ENCODE peak calls at places on chromosomes 11 and 22, in four cellular contexts. Y is germinal center; U is cardiac muscle cell; C is stimulated activated CD4-positive, alpha-beta T cell treated with anti-CD3 and anti-CD28 coated beads, Interleukin-1b, Interleukin-23, amount 100 ng/mL, for 1 hour. R is an unnamed sample.

GRCh38 chr11:48001438-48002021 is 21.2 kb downstream of the PTPRJ start:
- DNase-seq in U (peak; percentile 65), Y (peak; percentile 59), C (no peak), R (no peak)

GRCh38 chr11:69297926-69298777 is 4.2 kb downstream of the MYEOV start:
- DNase-seq in C (no peak), U (peak; percentile 78), Y (peak; percentile 71), R (no peak)

GRCh38 chr11:95134491-95134890 is 44.8 kb downstream of the ENDOD1 start:
- DNase-seq in Y (no peak), U (peak; percentile 41), C (no peak), R (no peak)

GRCh38 chr11:45264839-45265515 is 21.2 kb downstream of the SYT13 start:
- DNase-seq in C (no peak), Y (no peak), U (peak; percentile 79), R (no peak)

GRCh38 chr11:130344846-130345245 is 30.1 kb upstream of the ZBTB44 start:
- DNase-seq in C (no peak), U (no peak), Y (no peak), R (no peak)

GRCh38 chr11:57785072-57785471 is 23.5 kb downstream of the CTNND1 start:
- DNase-seq in Y (peak; percentile 16), U (no peak), C (no peak), R (no peak)

GRCh38 chr11:34204396-34205279 is 99.2 kb downstream of the NAT10 start:
- DNase-seq in Y (no peak), U (no peak), C (no peak), R (no peak)

GRCh38 chr22:46674367-46674781 is 54.2 kb downstream of the GRAMD4 start:
- DNase-seq in C (peak; percentile 72), U (no peak), Y (peak; percentile 87), R (no peak)

GRCh38 chr11:15139101-15139770 is 24.5 kb downstream of the INSC start:
- DNase-seq in C (no peak), Y (no peak), U (no peak), R (no peak)

R was measured in SK-N-MC.